ENCODE peak calls at places on chromosomes 16 and 17, in five cellular contexts. L is activated CD8-positive, alpha-beta T cell treated with anti-CD3 and anti-CD28 coated beads for 36 hours; Y is CD8-positive, alpha-beta T cell; H is mucosa of descending colon; A is astrocyte of the cerebellum. C is an unnamed sample.

GRCh38 chr17:7885357-7886226 is 3.0 kb upstream of the CHD3 start:
- DNase-seq in L (peak), Y (peak), H (peak), A (no peak), C (no peak)

GRCh38 chr17:83182620-83183063 is 103.2 kb downstream of the METRNL start:
- DNase-seq in L (no peak), Y (no peak), H (no peak), A (no peak), C (no peak)

GRCh38 chr17:73090396-73091202 is 1.9 kb downstream of the SLC39A11 start:
- DNase-seq in L (no peak), Y (no peak), H (no peak), A (no peak), C (no peak)

GRCh38 chr17:82324566-82325285 is 7.3 kb upstream of the CD7 start:
- DNase-seq in L (no peak), Y (no peak), H (no peak), A (no peak), C (no peak)

GRCh38 chr16:23343643-23344612 is 41.8 kb downstream of the SCNN1B start:
- DNase-seq in L (no peak), Y (no peak), H (no peak), A (no peak), C (no peak)

GRCh38 chr16:75288596-75289120 is 37.2 kb upstream of the BCAR1 start:
- DNase-seq in L (peak), Y (peak), H (no peak), A (no peak), C (no peak)

GRCh38 chr17:30840775-30841174 is 9.0 kb downstream of the ATAD5 start:
- DNase-seq in L (no peak), Y (no peak), H (no peak), A (no peak), C (no peak)

GRCh38 chr17:4948166-4948996 is at the start of gene PFN1:
- DNase-seq in L (peak), Y (peak), H (peak), A (peak), C (peak)

GRCh38 chr17:40727447-40728231 is 24.1 kb upstream of the KRT24 start:
- DNase-seq in L (no peak), Y (no peak), H (no peak), A (peak), C (no peak)

GRCh38 chr16:79605999-79606398 is 5.5 kb upstream of the MAF start:
- DNase-seq in L (no peak), Y (no peak), H (no peak), A (no peak), C (no peak)

GRCh38 chr17:78568494-78569115 is 8.6 kb downstream of the DNAH17 start:
- DNase-seq in L (no peak), Y (no peak), H (no peak), A (no peak), C (no peak)

GRCh38 chr16:25747160-25747758 is 55.5 kb downstream of the HS3ST4 start:
- DNase-seq in L (peak), Y (no peak), H (no peak), A (no peak), C (no peak)

GRCh38 chr16:68183033-68183432 is 52.9 kb downstream of the ESRP2 start:
- DNase-seq in L (no peak), Y (no peak), H (no peak), A (no peak), C (no peak)

GRCh38 chr16:14436410-14436955 is 193.6 kb downstream of the PARN start:
- DNase-seq in L (peak), Y (peak), H (no peak), A (no peak), C (no peak)

GRCh38 chr17:51802544-51802943 is 356.0 kb downstream of the CA10 start:
- DNase-seq in L (no peak), Y (no peak), H (no peak), A (no peak), C (no peak)

GRCh38 chr16:4090476-4090875 is 25.8 kb downstream of the ADCY9 start:
- DNase-seq in L (no peak), Y (no peak), H (peak), A (no peak), C (no peak)

GRCh38 chr16:61105544-61105943 is 930.7 kb downstream of the CDH8 start:
- DNase-seq in L (no peak), Y (no peak), H (no peak), A (no peak), C (no peak)

DNA sequence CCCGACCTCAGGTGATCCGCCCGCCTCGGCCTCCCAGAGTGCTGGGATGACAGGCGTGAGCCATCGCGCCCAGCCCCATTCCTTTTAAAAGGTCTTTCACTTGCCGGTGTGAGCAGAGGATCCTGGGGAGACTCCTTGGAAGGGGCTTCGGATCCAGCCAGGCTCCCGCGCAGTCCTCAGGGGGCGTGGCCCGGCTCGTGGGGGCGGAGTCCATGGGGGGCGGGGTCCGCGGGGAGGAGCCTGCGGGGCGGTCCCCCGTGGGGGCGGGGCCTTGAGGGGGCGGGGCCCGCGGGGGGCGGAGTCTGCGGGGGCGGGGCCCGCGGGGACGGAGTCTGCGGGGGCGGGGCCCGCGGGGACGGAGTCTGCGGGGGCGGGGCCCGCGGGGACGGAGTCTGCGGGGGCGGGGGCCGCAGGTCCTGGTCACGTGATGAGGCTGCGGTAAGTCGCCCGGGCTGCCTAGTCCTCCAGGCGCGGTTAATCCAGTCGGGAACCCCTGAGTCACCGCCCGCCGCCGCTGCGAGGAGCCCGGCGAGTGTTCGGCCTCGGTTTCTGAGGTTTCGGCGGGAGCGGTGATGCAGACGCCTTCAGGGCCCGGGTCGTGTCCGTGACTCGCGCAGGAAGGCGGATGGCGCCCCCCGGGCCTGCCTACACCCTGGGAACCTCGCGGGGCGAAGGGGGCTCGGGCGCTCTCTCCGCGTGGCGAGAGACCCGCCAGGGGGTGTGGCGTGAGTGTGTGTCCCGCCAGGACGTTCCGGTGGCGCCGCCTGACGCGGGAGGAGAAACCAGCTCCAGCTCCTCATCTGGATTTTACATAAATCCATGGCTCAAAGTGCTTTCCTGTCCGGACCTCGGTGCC is 23.6 kb upstream of the ABR start:
- DNase-seq in L (peak), Y (peak), H (peak), A (peak), C (no peak)
- TF ChIP-seq CTCF in L (no peak), Y (no peak), H (no peak), A (no peak), C (no peak)

GRCh38 chr17:17839792-17840707 is 3.3 kb upstream of the SREBF1 start:
- DNase-seq in L (peak), Y (peak), H (peak), A (peak), C (peak)
- TF ChIP-seq CTCF in L (no peak), Y (no peak), H (no peak), A (no peak), C (no peak)

GRCh38 chr16:1184156-1184868 is 31.4 kb downstream of the CACNA1H start:
- DNase-seq in L (no peak), Y (no peak), H (no peak), A (no peak), C (no peak)
- TF ChIP-seq CTCF in L (no peak), Y (no peak), H (no peak), A (no peak), C (no peak)

DNA sequence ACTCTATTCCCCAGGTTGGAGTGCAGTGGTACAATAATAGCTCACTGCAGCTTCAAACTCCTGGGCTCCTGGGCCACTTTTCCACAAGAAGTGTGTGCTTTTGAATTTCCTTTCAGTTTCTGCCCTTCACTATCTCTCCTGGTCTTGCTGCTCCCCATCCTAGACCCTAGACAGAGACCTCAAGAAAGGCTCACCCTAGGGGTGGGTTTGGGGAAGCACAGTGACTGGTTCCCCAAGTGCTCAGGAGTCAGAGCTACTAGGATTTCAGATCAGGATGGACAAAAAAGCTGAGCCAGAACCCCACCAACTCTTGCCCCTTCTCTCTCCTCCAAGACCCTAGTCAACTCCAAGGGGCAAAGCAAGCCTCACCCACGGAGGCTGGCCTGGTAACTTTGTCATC is 1.6 kb upstream of the SEBOX start:
- DNase-seq in L (no peak), Y (no peak), H (no peak), A (no peak), C (no peak)
- TF ChIP-seq CTCF in L (no peak), Y (no peak), H (no peak), A (no peak), C (no peak)

GRCh38 chr16:1106659-1107058 is 10.6 kb upstream of the C1QTNF8 start:
- DNase-seq in L (no peak), Y (no peak), H (no peak), A (no peak), C (no peak)

GRCh38 chr16:1103649-1104005 is 7.6 kb upstream of the C1QTNF8 start:
- DNase-seq in L (no peak), Y (no peak), H (no peak), A (no peak), C (no peak)

GRCh38 chr16:1107731-1108130 is 11.7 kb upstream of the C1QTNF8 start:
- DNase-seq in L (no peak), Y (no peak), H (no peak), A (no peak), C (no peak)

GRCh38 chr16:1107141-1107540 is 11.1 kb upstream of the C1QTNF8 start:
- DNase-seq in L (no peak), Y (no peak), H (no peak), A (no peak), C (no peak)

DNA sequence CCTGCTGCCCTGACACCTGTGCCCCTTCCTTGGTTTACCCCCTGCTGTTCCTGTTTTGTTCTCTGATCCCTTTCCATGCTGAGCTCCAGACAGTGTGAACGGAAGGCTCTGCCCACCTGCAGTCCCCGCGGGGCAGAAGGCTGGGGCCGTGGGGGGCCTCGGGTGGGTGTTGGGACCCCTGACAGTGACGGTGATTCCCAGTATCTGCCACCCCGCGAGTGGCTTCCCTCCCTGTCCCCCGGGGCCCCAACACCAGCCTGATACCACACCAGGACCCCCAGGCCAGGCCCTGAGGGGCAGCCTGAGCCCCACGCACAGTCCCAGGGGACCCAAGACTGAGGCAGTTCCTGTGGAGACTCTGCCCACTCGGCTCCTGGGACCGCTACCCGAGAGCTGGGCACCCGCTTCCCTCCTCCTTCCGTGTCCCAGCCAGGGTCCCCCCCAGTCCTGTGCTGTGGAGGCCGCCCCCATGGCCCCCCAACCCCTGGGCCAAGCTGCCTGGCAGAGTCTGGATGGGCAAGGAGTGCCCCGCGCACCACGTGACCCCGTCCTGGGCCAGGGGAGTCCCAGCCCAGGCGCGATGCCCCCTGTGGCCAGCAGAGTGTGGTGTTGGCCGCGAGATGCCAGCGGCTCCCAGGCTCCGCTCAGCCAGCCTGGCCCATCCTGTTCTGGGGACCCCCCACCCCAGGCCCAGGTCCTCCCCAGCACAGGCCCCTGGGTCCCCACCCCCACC is 10.0 kb upstream of the C1QTNF8 start:
- DNase-seq in L (peak), Y (peak), H (peak), A (no peak), C (no peak)
- TF ChIP-seq CTCF in L (peak), Y (peak), H (peak), A (peak), C (peak)

GRCh38 chr16:56869513-56870270 is 4.7 kb downstream of the SLC12A3 start:
- DNase-seq in L (peak), Y (no peak), H (no peak), A (no peak), C (no peak)
- TF ChIP-seq CTCF in L (no peak), Y (no peak), H (no peak), A (no peak), C (no peak)

GRCh38 chr16:27181020-27181419 is 22.3 kb upstream of the KDM8 start:
- DNase-seq in L (no peak), Y (no peak), H (no peak), A (no peak), C (no peak)
- TF ChIP-seq CTCF in L (no peak), Y (no peak), H (no peak), A (no peak), C (no peak)

GRCh38 chr16:11099672-11100195 is 155.4 kb downstream of the CLEC16A start:
- DNase-seq in L (peak), Y (no peak), H (no peak), A (no peak), C (no peak)

GRCh38 chr16:11101695-11102522 is 154.1 kb downstream of the SOCS1 start:
- DNase-seq in L (no peak), Y (no peak), H (no peak), A (no peak), C (no peak)

GRCh38 chr16:11098601-11099377 is 154.4 kb downstream of the CLEC16A start:
- DNase-seq in L (no peak), Y (no peak), H (no peak), A (no peak), C (no peak)

GRCh38 chr16:11101283-11101682 is 154.7 kb downstream of the SOCS1 start:
- DNase-seq in L (no peak), Y (no peak), H (no peak), A (no peak), C (no peak)

DNA sequence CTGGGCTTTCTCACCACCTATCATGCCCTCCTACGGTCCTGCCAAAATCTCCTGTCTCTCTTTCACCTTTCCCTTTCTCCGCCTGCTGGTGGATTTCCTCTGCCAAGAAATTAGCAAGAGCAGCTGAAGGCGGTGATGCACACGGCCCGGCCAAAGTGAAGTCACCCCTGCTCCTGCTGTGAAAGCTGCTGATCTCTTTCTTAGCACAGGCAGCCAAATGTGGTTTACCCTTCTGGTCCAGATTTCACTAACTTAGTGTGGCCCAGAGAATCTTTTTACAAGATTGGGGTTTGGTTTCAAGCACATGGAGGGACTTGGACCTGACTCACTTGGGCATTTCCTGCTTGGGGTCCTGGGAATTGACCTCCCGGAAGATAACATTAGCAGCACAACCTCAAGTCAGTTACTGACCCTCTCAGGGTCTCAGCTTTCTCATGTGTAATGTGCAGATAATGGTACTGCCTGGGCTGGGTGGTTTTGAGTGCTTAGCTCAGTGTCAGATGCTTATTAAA is 155.7 kb downstream of the SOCS1 start:
- DNase-seq in L (peak), Y (no peak), H (no peak), A (peak), C (no peak)
- TF ChIP-seq CTCF in L (no peak), Y (no peak), H (no peak), A (peak), C (peak)

DNA sequence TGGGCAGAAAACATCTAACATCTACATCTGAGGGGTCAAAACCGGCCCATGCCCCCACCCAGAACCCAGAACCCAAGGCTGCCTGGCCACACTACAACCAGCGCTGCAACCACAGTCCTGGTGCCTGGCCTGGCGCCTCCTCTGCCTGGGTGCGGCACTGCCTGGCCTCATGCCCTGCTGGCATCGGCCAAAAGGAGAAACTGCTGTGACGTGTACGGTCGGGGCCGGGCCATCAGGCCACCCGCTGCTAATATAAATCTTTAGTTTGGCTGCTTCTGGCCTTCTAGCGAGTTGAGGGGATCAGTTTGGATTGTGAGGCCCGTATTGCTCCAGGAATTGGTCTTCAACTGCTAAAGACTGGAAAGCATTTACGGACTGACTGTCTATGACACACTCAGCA is 22.8 kb downstream of the TMEM204 start:
- DNase-seq in L (no peak), Y (no peak), H (no peak), A (no peak), C (no peak)
- TF ChIP-seq CTCF in L (no peak), Y (no peak), H (no peak), A (no peak), C (peak)